ENCODE peak calls at places on chromosomes 4 and X, in six cellular contexts. M is dermis microvascular lymphatic vessel endothelial cell, Z is neuronal stem cell, J is astrocyte, P is NCI-H774, D is naive B cell. C is an unnamed sample.

GRCh38 chrX:20461576-20461975 is 194.9 kb upstream of the RPS6KA3 start:
- DNase-seq in J (peak; percentile 78), P (no peak), M (peak; percentile 21), Z (no peak), D (no peak), C (peak; percentile 81)

GRCh38 chr4:151284534-151285245 is 7.7 kb downstream of the PRSS48 start:
- DNase-seq in P (no peak), J (no peak), M (peak; percentile 39), D (no peak), Z (no peak), C (no peak)

GRCh38 chr4:155900402-155900801 is 3.1 kb upstream of the TDO2 start:
- DNase-seq in Z (no peak), J (peak; percentile 87), P (no peak), D (no peak), M (no peak), C (peak; percentile 88)

GRCh38 chr4:47830263-47831025 is 7.4 kb downstream of the CORIN start:
- DNase-seq in J (no peak), M (no peak), P (no peak), D (no peak), Z (no peak), C (no peak)

GRCh38 chr4:114005569-114006442 is 26.4 kb upstream of the ARSJ start:
- DNase-seq in P (no peak), D (no peak), Z (no peak), M (peak; percentile 40), J (peak; percentile 93), C (peak; percentile 94)

GRCh38 chr4:15778191-15778741 is at the start of gene CD38:
- DNase-seq in M (no peak), J (no peak), Z (peak; percentile 11), D (peak; percentile 58), P (no peak), C (no peak)

GRCh38 chrX:132532955-132533354 is 44.1 kb upstream of the MBNL3 start:
- DNase-seq in D (no peak), Z (no peak), J (peak; percentile 4), P (no peak), M (no peak), C (peak; percentile 82)

GRCh38 chr4:177107288-177107901 is 202.3 kb upstream of the NEIL3 start:
- DNase-seq in J (peak; percentile 35), P (no peak), M (no peak), Z (no peak), D (no peak), C (peak; percentile 10)

GRCh38 chr4:98642991-98643426 is 15.4 kb downstream of the TSPAN5 start:
- DNase-seq in M (no peak), Z (no peak), D (no peak), J (peak; percentile 81), P (no peak), C (peak; percentile 83)

GRCh38 chr4:80171251-80171650 is 26.1 kb upstream of the PRDM8 start:
- DNase-seq in J (peak; percentile 71), D (no peak), Z (no peak), M (no peak), P (no peak), C (no peak)

GRCh38 chrX:109843963-109844751 is 111.1 kb upstream of the ACSL4 start:
- DNase-seq in J (peak; percentile 66), P (no peak), Z (no peak), M (no peak), D (no peak), C (no peak)

GRCh38 chr4:187993827-187994226 is 1.7 kb upstream of the ZFP42 start:
- DNase-seq in Z (no peak), J (no peak), M (no peak), P (no peak), D (no peak), C (no peak)